ENCODE peak calls at places on chromosomes 6 and 20, in four cellular contexts. X is AG04449, V is pulmonary artery endothelial cell, Y is skeletal muscle cell. D is an unnamed sample.

GRCh38 chr20:41497186-41497895 is 120.8 kb downstream of the CHD6 start:
- DNase-seq in V (no peak), Y (no peak), X (no peak), D (no peak)

GRCh38 chr6:129929433-129929832 is 68.3 kb upstream of the TMEM244 start:
- DNase-seq in Y (peak; percentile 79), X (peak; percentile 59), V (peak; percentile 24), D (peak; percentile 49)

GRCh38 chr6:111530218-111530617 is 47.2 kb upstream of the REV3L start:
- DNase-seq in X (no peak), Y (no peak), V (no peak), D (no peak)

GRCh38 chr6:85591207-85591606 is 2.5 kb downstream of the SNX14 start:
- DNase-seq in V (no peak), Y (no peak), X (no peak), D (no peak)

GRCh38 chr6:14038636-14039035 is 78.9 kb upstream of the CD83 start:
- DNase-seq in V (no peak), Y (peak; percentile 46), X (no peak), D (no peak)

GRCh38 chr6:137830562-137830961 is 36.5 kb upstream of the TNFAIP3 start:
- DNase-seq in X (no peak), Y (no peak), V (no peak), D (no peak)

GRCh38 chr6:47149070-47149469 is 106.9 kb upstream of the ADGRF1 start:
- DNase-seq in Y (no peak), X (no peak), V (no peak), D (no peak)

GRCh38 chr20:18611492-18611891 is 23.6 kb downstream of the DTD1 start:
- DNase-seq in Y (no peak), X (no peak), V (no peak), D (no peak)

GRCh38 chr6:4756247-4756646 is 20.0 kb upstream of the CDYL start:
- DNase-seq in Y (no peak), V (no peak), X (no peak), D (no peak)

GRCh38 chr6:3517350-3517749 is 60.5 kb upstream of the SLC22A23 start:
- DNase-seq in V (no peak), Y (peak; percentile 91), X (peak; percentile 89), D (peak; percentile 55)

GRCh38 chr20:48404598-48404997 is 423.2 kb downstream of the PREX1 start:
- DNase-seq in Y (no peak), V (no peak), X (no peak), D (no peak)

GRCh38 chr20:33211817-33212424 is 5.2 kb upstream of the BPIFA3 start:
- DNase-seq in V (no peak), Y (peak; percentile 1), X (no peak), D (no peak)

GRCh38 chr6:48754631-48755030 is 643.6 kb upstream of the PTCHD4 start:
- DNase-seq in Y (no peak), V (no peak), X (no peak), D (no peak)

GRCh38 chr6:548517-548916 is 108.4 kb downstream of the HUS1B start:
- DNase-seq in V (no peak), Y (no peak), X (no peak), D (no peak)